ENCODE peak calls at places on chromosomes 5 and 9, in six cellular contexts. One of them, this sample, is unnamed.

GRCh38 chr5:74575741-74576538 is 64.6 kb downstream of the ENC1 start:
- DNase-seq in heart left ventricle: no peak
- DNase-seq in tibial nerve: no peak
- DNase-seq in tibial artery: no peak
- DNase-seq in AG04449: peak
- DNase-seq in HL-60: no peak
- DNase-seq in this sample: no peak

GRCh38 chr9:21556581-21557427 is 74.7 kb upstream of the IFNE start:
- DNase-seq in tibial artery: no peak
- DNase-seq in AG04449: no peak
- DNase-seq in HL-60: no peak
- DNase-seq in heart left ventricle: no peak
- DNase-seq in tibial nerve: no peak
- DNase-seq in this sample: no peak

GRCh38 chr9:114366334-114367128 is 21.3 kb downstream of the AKNA start:
- DNase-seq in AG04449: peak
- DNase-seq in tibial nerve: no peak
- DNase-seq in heart left ventricle: no peak
- DNase-seq in HL-60: no peak
- DNase-seq in tibial artery: no peak
- DNase-seq in this sample: no peak

GRCh38 chr5:130720355-130720754 is 444.7 kb downstream of the HINT1 start:
- DNase-seq in AG04449: no peak
- DNase-seq in HL-60: no peak
- DNase-seq in tibial nerve: no peak
- DNase-seq in tibial artery: no peak
- DNase-seq in heart left ventricle: no peak
- DNase-seq in this sample: no peak

GRCh38 chr5:160088805-160089204 is 30.4 kb downstream of the PWWP2A start:
- DNase-seq in AG04449: no peak
- DNase-seq in HL-60: no peak
- DNase-seq in tibial nerve: no peak
- DNase-seq in tibial artery: no peak
- DNase-seq in heart left ventricle: no peak
- DNase-seq in this sample: no peak

GRCh38 chr9:125238127-125238914 is 2.8 kb downstream of the HSPA5 start:
- DNase-seq in HL-60: no peak
- DNase-seq in tibial artery: no peak
- DNase-seq in tibial nerve: no peak
- DNase-seq in heart left ventricle: no peak
- DNase-seq in AG04449: no peak
- DNase-seq in this sample: no peak

GRCh38 chr9:120733190-120733589 is 18.9 kb upstream of the MEGF9 start:
- DNase-seq in tibial artery: peak
- DNase-seq in tibial nerve: no peak
- DNase-seq in HL-60: no peak
- DNase-seq in AG04449: peak
- DNase-seq in heart left ventricle: no peak
- DNase-seq in this sample: peak

GRCh38 chr5:121138952-121139351 is 674.9 kb downstream of the PRR16 start:
- DNase-seq in HL-60: no peak
- DNase-seq in heart left ventricle: no peak
- DNase-seq in tibial artery: no peak
- DNase-seq in tibial nerve: no peak
- DNase-seq in AG04449: no peak
- DNase-seq in this sample: no peak

GRCh38 chr5:96026334-96027065 is 64.8 kb upstream of the ELL2 start:
- DNase-seq in heart left ventricle: no peak
- DNase-seq in AG04449: no peak
- DNase-seq in tibial nerve: no peak
- DNase-seq in tibial artery: no peak
- DNase-seq in HL-60: no peak
- DNase-seq in this sample: no peak

GRCh38 chr9:81521892-81522291 is 167.5 kb downstream of the TLE1 start:
- DNase-seq in tibial nerve: no peak
- DNase-seq in tibial artery: no peak
- DNase-seq in heart left ventricle: no peak
- DNase-seq in HL-60: no peak
- DNase-seq in AG04449: no peak
- DNase-seq in this sample: no peak

GRCh38 chr5:71891856-71892255 is 172.8 kb downstream of the CARTPT start:
- DNase-seq in tibial nerve: no peak
- DNase-seq in heart left ventricle: no peak
- DNase-seq in tibial artery: no peak
- DNase-seq in HL-60: no peak
- DNase-seq in AG04449: no peak
- DNase-seq in this sample: no peak

GRCh38 chr9:93681316-93682154 is 105.2 kb downstream of the PHF2 start:
- DNase-seq in AG04449: no peak
- DNase-seq in heart left ventricle: peak
- DNase-seq in tibial artery: peak
- DNase-seq in HL-60: no peak
- DNase-seq in tibial nerve: peak
- DNase-seq in this sample: no peak

GRCh38 chr9:38292480-38292879 is 100.0 kb upstream of the ALDH1B1 start:
- DNase-seq in HL-60: no peak
- DNase-seq in tibial nerve: no peak
- DNase-seq in heart left ventricle: no peak
- DNase-seq in AG04449: no peak
- DNase-seq in tibial artery: no peak
- DNase-seq in this sample: no peak

GRCh38 chr9:34610434-34611206 is 1.3 kb downstream of the RPP25L start:
- DNase-seq in tibial nerve: no peak
- DNase-seq in HL-60: no peak
- DNase-seq in AG04449: no peak
- DNase-seq in heart left ventricle: peak
- DNase-seq in tibial artery: no peak
- DNase-seq in this sample: no peak

GRCh38 chr5:11319851-11320580 is 559.0 kb upstream of the DAP start:
- DNase-seq in tibial artery: no peak
- DNase-seq in HL-60: no peak
- DNase-seq in AG04449: no peak
- DNase-seq in tibial nerve: no peak
- DNase-seq in heart left ventricle: no peak
- DNase-seq in this sample: no peak

GRCh38 chr5:126198509-126198908 is 224.7 kb upstream of the GRAMD2B start:
- DNase-seq in tibial artery: no peak
- DNase-seq in tibial nerve: no peak
- DNase-seq in AG04449: no peak
- DNase-seq in heart left ventricle: no peak
- DNase-seq in HL-60: no peak
- DNase-seq in this sample: no peak

GRCh38 chr5:15252331-15252730 is 247.6 kb upstream of the FBXL7 start:
- DNase-seq in heart left ventricle: no peak
- DNase-seq in tibial artery: no peak
- DNase-seq in HL-60: no peak
- DNase-seq in tibial nerve: no peak
- DNase-seq in AG04449: no peak
- DNase-seq in this sample: no peak

GRCh38 chr5:14226992-14227391 is 83.8 kb downstream of the TRIO start:
- DNase-seq in heart left ventricle: no peak
- DNase-seq in HL-60: no peak
- DNase-seq in tibial nerve: no peak
- DNase-seq in tibial artery: no peak
- DNase-seq in AG04449: no peak
- DNase-seq in this sample: no peak

GRCh38 chr9:38026021-38026809 is 42.8 kb downstream of the SHB start:
- DNase-seq in HL-60: no peak
- DNase-seq in heart left ventricle: no peak
- DNase-seq in AG04449: peak
- DNase-seq in tibial nerve: no peak
- DNase-seq in tibial artery: peak
- DNase-seq in this sample: no peak

GRCh38 chr9:36779582-36779981 is 206.9 kb downstream of the MELK start:
- DNase-seq in AG04449: no peak
- DNase-seq in tibial nerve: no peak
- DNase-seq in HL-60: no peak
- DNase-seq in tibial artery: no peak
- DNase-seq in heart left ventricle: no peak
- DNase-seq in this sample: no peak

GRCh38 chr5:155605898-155606297 is 592.3 kb downstream of the KIF4B start:
- DNase-seq in tibial artery: no peak
- DNase-seq in tibial nerve: no peak
- DNase-seq in HL-60: no peak
- DNase-seq in heart left ventricle: no peak
- DNase-seq in AG04449: no peak
- DNase-seq in this sample: no peak

GRCh38 chr9:35186524-35186923 is 24.7 kb downstream of the UNC13B start:
- DNase-seq in heart left ventricle: no peak
- DNase-seq in HL-60: no peak
- DNase-seq in tibial artery: no peak
- DNase-seq in tibial nerve: no peak
- DNase-seq in AG04449: no peak
- DNase-seq in this sample: no peak

GRCh38 chr5:142428036-142428772 is 103.4 kb upstream of the SPRY4 start:
- DNase-seq in AG04449: no peak
- DNase-seq in HL-60: no peak
- DNase-seq in heart left ventricle: no peak
- DNase-seq in tibial nerve: no peak
- DNase-seq in tibial artery: no peak
- DNase-seq in this sample: no peak

GRCh38 chr9:97978706-97979105 is 4.4 kb upstream of the ANP32B start:
- DNase-seq in tibial nerve: no peak
- DNase-seq in HL-60: no peak
- DNase-seq in heart left ventricle: no peak
- DNase-seq in AG04449: no peak
- DNase-seq in tibial artery: no peak
- DNase-seq in this sample: no peak

GRCh38 chr5:113807384-113808053 is 294.0 kb downstream of the YTHDC2 start:
- DNase-seq in tibial nerve: no peak
- DNase-seq in HL-60: no peak
- DNase-seq in tibial artery: peak
- DNase-seq in heart left ventricle: no peak
- DNase-seq in AG04449: no peak
- DNase-seq in this sample: no peak

GRCh38 chr5:139413963-139414362 is 10.1 kb upstream of the SPATA24 start:
- DNase-seq in AG04449: no peak
- DNase-seq in heart left ventricle: no peak
- DNase-seq in tibial nerve: no peak
- DNase-seq in HL-60: no peak
- DNase-seq in tibial artery: no peak
- DNase-seq in this sample: no peak
- TF ChIP-seq CTCF in AG04449: no peak
- TF ChIP-seq CTCF in heart left ventricle: no peak
- TF ChIP-seq CTCF in tibial nerve: no peak
- TF ChIP-seq CTCF in HL-60: no peak
- TF ChIP-seq CTCF in tibial artery: no peak
- TF ChIP-seq CTCF in this sample: no peak

DNA sequence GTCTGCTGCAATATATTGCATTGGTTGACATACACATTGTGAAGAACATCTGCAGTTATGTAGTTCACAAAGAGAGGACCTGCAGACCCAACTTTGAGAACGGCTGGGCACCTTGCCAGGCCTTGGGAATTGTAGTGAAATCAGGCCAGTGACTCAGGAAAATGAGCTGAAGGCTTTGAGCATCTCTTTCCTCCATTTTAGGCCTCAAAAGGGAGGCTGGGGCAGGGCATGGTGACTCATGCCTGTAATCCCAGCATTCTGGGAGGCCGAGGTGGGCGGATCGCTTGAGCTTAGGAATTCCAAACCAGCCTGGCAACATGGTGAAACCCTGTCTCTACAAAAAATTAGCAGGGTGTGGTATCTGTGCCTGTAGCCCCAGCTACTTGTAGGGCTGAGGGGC is 1.4 kb upstream of the IPPK start:
- DNase-seq in heart left ventricle: no peak
- DNase-seq in AG04449: no peak
- DNase-seq in tibial artery: peak
- DNase-seq in tibial nerve: peak
- DNase-seq in HL-60: no peak
- DNase-seq in this sample: peak
- H3K4me3 ChIP-seq in heart left ventricle: peak
- H3K4me3 ChIP-seq in AG04449: peak
- H3K4me3 ChIP-seq in tibial artery: no peak
- H3K4me3 ChIP-seq in tibial nerve: peak
- H3K4me3 ChIP-seq in HL-60: peak
- H3K4me3 ChIP-seq in this sample: peak

GRCh38 chr5:163106098-163106497 is 331.3 kb upstream of the CCNG1 start:
- DNase-seq in tibial nerve: no peak
- DNase-seq in tibial artery: no peak
- DNase-seq in AG04449: no peak
- DNase-seq in heart left ventricle: no peak
- DNase-seq in HL-60: no peak
- DNase-seq in this sample: no peak

GRCh38 chr5:163108351-163108750 is 329.0 kb upstream of the CCNG1 start:
- DNase-seq in tibial artery: no peak
- DNase-seq in AG04449: no peak
- DNase-seq in heart left ventricle: no peak
- DNase-seq in tibial nerve: no peak
- DNase-seq in HL-60: no peak
- DNase-seq in this sample: no peak

GRCh38 chr5:163105456-163105855 is 331.9 kb upstream of the CCNG1 start:
- DNase-seq in AG04449: no peak
- DNase-seq in HL-60: no peak
- DNase-seq in heart left ventricle: no peak
- DNase-seq in tibial nerve: no peak
- DNase-seq in tibial artery: no peak
- DNase-seq in this sample: no peak

GRCh38 chr5:163104496-163104895 is 332.9 kb upstream of the CCNG1 start:
- DNase-seq in heart left ventricle: no peak
- DNase-seq in tibial nerve: no peak
- DNase-seq in AG04449: no peak
- DNase-seq in tibial artery: no peak
- DNase-seq in HL-60: no peak
- DNase-seq in this sample: no peak
- TF ChIP-seq CTCF in heart left ventricle: no peak
- TF ChIP-seq CTCF in tibial nerve: no peak
- TF ChIP-seq CTCF in AG04449: no peak
- TF ChIP-seq CTCF in tibial artery: no peak
- TF ChIP-seq CTCF in HL-60: no peak
- TF ChIP-seq CTCF in this sample: no peak

GRCh38 chr9:126291925-126292324 is 34.7 kb upstream of the MVB12B start:
- DNase-seq in AG04449: no peak
- DNase-seq in heart left ventricle: no peak
- DNase-seq in tibial nerve: no peak
- DNase-seq in HL-60: no peak
- DNase-seq in tibial artery: no peak
- DNase-seq in this sample: no peak
- H3K4me3 ChIP-seq in AG04449: no peak
- H3K4me3 ChIP-seq in heart left ventricle: no peak
- H3K4me3 ChIP-seq in tibial nerve: no peak
- H3K4me3 ChIP-seq in HL-60: no peak
- H3K4me3 ChIP-seq in tibial artery: no peak
- H3K4me3 ChIP-seq in this sample: no peak

GRCh38 chr5:178241688-178242231 is 9.2 kb upstream of the PHYKPL start:
- DNase-seq in tibial artery: no peak
- DNase-seq in tibial nerve: no peak
- DNase-seq in heart left ventricle: no peak
- DNase-seq in HL-60: no peak
- DNase-seq in AG04449: no peak
- DNase-seq in this sample: no peak
- TF ChIP-seq CTCF in tibial artery: no peak
- TF ChIP-seq CTCF in tibial nerve: no peak
- TF ChIP-seq CTCF in heart left ventricle: no peak
- TF ChIP-seq CTCF in HL-60: no peak
- TF ChIP-seq CTCF in AG04449: no peak
- TF ChIP-seq CTCF in this sample: no peak

GRCh38 chr9:27564685-27565084 is 8.6 kb downstream of the C9orf72 start:
- DNase-seq in tibial nerve: no peak
- DNase-seq in tibial artery: no peak
- DNase-seq in AG04449: no peak
- DNase-seq in heart left ventricle: no peak
- DNase-seq in HL-60: no peak
- DNase-seq in this sample: no peak
- H3K4me3 ChIP-seq in tibial nerve: no peak
- H3K4me3 ChIP-seq in tibial artery: no peak
- H3K4me3 ChIP-seq in AG04449: no peak
- H3K4me3 ChIP-seq in heart left ventricle: no peak
- H3K4me3 ChIP-seq in HL-60: no peak
- H3K4me3 ChIP-seq in this sample: no peak

This sample was measured in thoracic aorta.